ENCODE peak calls at places on chromosomes 11 and 22, in seven cellular contexts. Q is hepatocyte, I is iris pigment epithelial cell, Z is GM23338, K is NCI-H345, A is A549, M is posterior cingulate gyrus. P is an unnamed sample.

GRCh38 chr11:74956387-74956786 is 7.3 kb downstream of the SPCS2 start:
- DNase-seq in I (no peak), M (no peak), Q (no peak), A (no peak), K (no peak), Z (no peak), P (no peak)

GRCh38 chr11:19499999-19500398 is 212.6 kb upstream of the NAV2 start:
- DNase-seq in I (peak; percentile 30), M (no peak), A (no peak), Z (no peak), Q (no peak), K (no peak), P (no peak)

GRCh38 chr22:25039754-25040153 is 87.2 kb downstream of the KIAA1671 start:
- DNase-seq in A (no peak), M (peak; percentile 49), Z (no peak), I (no peak), K (no peak), Q (no peak), P (no peak)

GRCh38 chr11:106391771-106392412 is 314.4 kb downstream of the AASDHPPT start:
- DNase-seq in M (no peak), Q (no peak), K (no peak), I (peak; percentile 76), Z (no peak), A (no peak), P (no peak)

GRCh38 chr11:122215244-122215992 is 99.4 kb upstream of the BLID start:
- DNase-seq in I (peak; percentile 88), A (peak; percentile 59), K (peak; percentile 57), Q (peak; percentile 81), M (peak; percentile 97), Z (peak; percentile 85), P (peak; percentile 70)

GRCh38 chr11:62850911-62851806 is 11.8 kb upstream of the WDR74 start:
- DNase-seq in A (no peak), Z (peak; percentile 67), Q (no peak), M (no peak), I (no peak), K (peak; percentile 22), P (no peak)

GRCh38 chr11:88231894-88232482 is 56.7 kb upstream of the RAB38 start:
- DNase-seq in Z (peak; percentile 76), K (peak; percentile 6), A (peak; percentile 11), I (peak; percentile 51), M (no peak), Q (peak; percentile 45), P (no peak)

GRCh38 chr11:290621-291231 is 1.8 kb downstream of the PGGHG start:
- DNase-seq in Z (no peak), Q (no peak), I (no peak), M (peak; percentile 66), K (no peak), A (no peak), P (no peak)

GRCh38 chr11:76391039-76391438 is 9.9 kb downstream of the GVQW3 start:
- DNase-seq in I (no peak), Q (no peak), K (peak; percentile 33), M (no peak), A (no peak), Z (no peak), P (no peak)

GRCh38 chr22:28141614-28142013 is 222.6 kb upstream of the PITPNB start:
- DNase-seq in K (no peak), A (no peak), Q (no peak), Z (no peak), M (no peak), I (peak; percentile 86), P (peak; percentile 41)

GRCh38 chr11:120182790-120183491 is 27.9 kb upstream of the OAF start:
- DNase-seq in I (no peak), Q (peak; percentile 64), K (no peak), Z (peak; percentile 74), M (peak; percentile 76), A (no peak), P (no peak)

GRCh38 chr11:79419120-79419519 is 21.7 kb downstream of the TENM4 start:
- DNase-seq in A (peak; percentile 59), I (peak; percentile 72), M (no peak), Z (no peak), Q (peak; percentile 73), K (no peak), P (peak; percentile 40)

GRCh38 chr11:37364246-37364839 is 766.3 kb upstream of the RAG2 start:
- DNase-seq in Z (no peak), I (no peak), M (peak; percentile 62), Q (no peak), K (no peak), A (no peak), P (no peak)

GRCh38 chr22:18968011-18968749 is 32.1 kb upstream of the PRODH start:
- DNase-seq in I (peak; percentile 19), M (peak; percentile 68), Q (peak; percentile 76), Z (peak; percentile 56), K (no peak), A (no peak), P (no peak)

GRCh38 chr22:44172370-44173108 is 8.2 kb upstream of the PARVG start:
- DNase-seq in A (no peak), I (no peak), Z (peak; percentile 42), Q (no peak), K (peak; percentile 95), M (peak; percentile 94), P (no peak)

GRCh38 chr11:27904358-27905055 is 203.4 kb downstream of the KIF18A start:
- DNase-seq in M (no peak), Z (no peak), I (peak; percentile 80), K (no peak), Q (no peak), A (no peak), P (peak; percentile 68)

GRCh38 chr11:111871693-111872161 is 346 bp upstream of the ALG9 start:
- DNase-seq in M (no peak), I (no peak), K (no peak), A (no peak), Q (no peak), Z (no peak), P (no peak)

GRCh38 chr11:126159719-126160344 is 51.6 kb downstream of the RPUSD4 start:
- DNase-seq in Z (peak; percentile 83), K (no peak), I (no peak), A (no peak), M (no peak), Q (no peak), P (no peak)

GRCh38 chr11:128886401-128887119 is 4.6 kb upstream of the KCNJ5 start:
- DNase-seq in A (no peak), Z (peak; percentile 53), K (peak; percentile 50), M (no peak), Q (peak; percentile 38), I (no peak), P (no peak)

GRCh38 chr11:86673872-86674750 is 1.7 kb upstream of the ME3 start:
- DNase-seq in Q (no peak), M (no peak), A (no peak), Z (no peak), I (no peak), K (no peak), P (no peak)

GRCh38 chr11:72579816-72580647 is 94.2 kb downstream of the PDE2A start:
- DNase-seq in Z (no peak), M (peak; percentile 59), I (no peak), A (no peak), Q (no peak), K (no peak), P (no peak)

GRCh38 chr11:109023029-109023428 is 358.2 kb downstream of the DDX10 start:
- DNase-seq in M (no peak), A (no peak), I (no peak), Z (no peak), Q (no peak), K (no peak), P (peak; percentile 43)

GRCh38 chr11:123357353-123357989 is 72.6 kb upstream of the GRAMD1B start:
- DNase-seq in I (no peak), Q (no peak), K (no peak), M (no peak), Z (peak; percentile 11), A (no peak), P (no peak)

GRCh38 chr11:21144556-21144955 is 475.2 kb downstream of the NELL1 start:
- DNase-seq in K (no peak), M (no peak), Z (no peak), A (no peak), Q (no peak), I (no peak), P (no peak)

GRCh38 chr11:22666700-22667439 is 459 bp downstream of the GAS2 start:
- DNase-seq in Z (peak; percentile 84), K (peak; percentile 40), Q (peak; percentile 80), M (peak; percentile 95), A (no peak), I (peak; percentile 9), P (no peak)

GRCh38 chr22:22894740-22895731 is 7.4 kb downstream of the IGLL5 start:
- DNase-seq in K (no peak), M (peak; percentile 64), I (no peak), Z (no peak), Q (no peak), A (no peak), P (no peak)

GRCh38 chr11:2929880-2930704 is 872 bp upstream of the PHLDA2 start:
- DNase-seq in A (peak; percentile 65), Z (peak; percentile 69), M (peak; percentile 77), K (peak; percentile 58), I (peak; percentile 60), Q (peak; percentile 84), P (no peak)

GRCh38 chr22:40732996-40733292 is 53.7 kb downstream of the MCHR1 start:
- DNase-seq in Q (no peak), I (no peak), Z (no peak), K (no peak), M (no peak), A (no peak), P (no peak)

GRCh38 chr11:110374921-110375320 is 54.8 kb upstream of the FDX1 start:
- DNase-seq in Z (no peak), I (peak; percentile 54), Q (no peak), K (no peak), A (no peak), M (no peak), P (no peak)

P was measured in skeletal muscle cell.